ENCODE peak calls at places on chromosomes 16 and 17, in ten cellular contexts. One of them, this sample, is unnamed.

GRCh38 chr16:55515110-55515509 is 6.2 kb downstream of the LPCAT2 start:
- DNase-seq in central memory CD4-positive, alpha-beta T cell: no peak
- DNase-seq in anterior cingulate cortex: no peak
- DNase-seq in AG08396: no peak
- DNase-seq in HCEC 1CT: peak; percentile 48
- DNase-seq in RCC 7860: peak; percentile 69
- DNase-seq in EL: peak; percentile 49
- DNase-seq in endodermal cell: no peak
- DNase-seq in cardiac fibroblast: no peak
- DNase-seq in psoas muscle: no peak
- DNase-seq in this sample: no peak

GRCh38 chr17:6682339-6682738 is 30.8 kb downstream of the C17orf100 start:
- DNase-seq in central memory CD4-positive, alpha-beta T cell: no peak
- DNase-seq in anterior cingulate cortex: no peak
- DNase-seq in AG08396: no peak
- DNase-seq in HCEC 1CT: no peak
- DNase-seq in RCC 7860: no peak
- DNase-seq in EL: no peak
- DNase-seq in endodermal cell: no peak
- DNase-seq in cardiac fibroblast: no peak
- DNase-seq in psoas muscle: no peak
- DNase-seq in this sample: no peak

GRCh38 chr16:1494129-1494640 is 1.0 kb downstream of the TELO2 start:
- DNase-seq in central memory CD4-positive, alpha-beta T cell: no peak
- DNase-seq in anterior cingulate cortex: no peak
- DNase-seq in AG08396: peak; percentile 94
- DNase-seq in HCEC 1CT: peak; percentile 67
- DNase-seq in RCC 7860: peak; percentile 46
- DNase-seq in EL: peak; percentile 76
- DNase-seq in endodermal cell: peak; percentile 84
- DNase-seq in cardiac fibroblast: peak; percentile 90
- DNase-seq in psoas muscle: peak; percentile 86
- DNase-seq in this sample: peak; percentile 83

GRCh38 chr17:43212641-43213490 is 1.2 kb downstream of the TMEM106A start:
- DNase-seq in central memory CD4-positive, alpha-beta T cell: no peak
- DNase-seq in anterior cingulate cortex: no peak
- DNase-seq in AG08396: no peak
- DNase-seq in HCEC 1CT: no peak
- DNase-seq in RCC 7860: no peak
- DNase-seq in EL: no peak
- DNase-seq in endodermal cell: no peak
- DNase-seq in cardiac fibroblast: no peak
- DNase-seq in psoas muscle: no peak
- DNase-seq in this sample: no peak

GRCh38 chr16:67967183-67967955 is 1.1 kb downstream of the SLC12A4 start:
- DNase-seq in central memory CD4-positive, alpha-beta T cell: no peak
- DNase-seq in anterior cingulate cortex: no peak
- DNase-seq in AG08396: no peak
- DNase-seq in HCEC 1CT: peak; percentile 30
- DNase-seq in RCC 7860: peak; percentile 25
- DNase-seq in EL: peak; percentile 45
- DNase-seq in endodermal cell: peak; percentile 70
- DNase-seq in cardiac fibroblast: no peak
- DNase-seq in psoas muscle: no peak
- DNase-seq in this sample: no peak

GRCh38 chr16:61929801-61930200 is 106.4 kb downstream of the CDH8 start:
- DNase-seq in central memory CD4-positive, alpha-beta T cell: no peak
- DNase-seq in anterior cingulate cortex: no peak
- DNase-seq in AG08396: no peak
- DNase-seq in HCEC 1CT: no peak
- DNase-seq in RCC 7860: no peak
- DNase-seq in EL: no peak
- DNase-seq in endodermal cell: no peak
- DNase-seq in cardiac fibroblast: no peak
- DNase-seq in psoas muscle: no peak
- DNase-seq in this sample: no peak

GRCh38 chr16:3879258-3879886 is 1.1 kb downstream of the CREBBP start:
- DNase-seq in central memory CD4-positive, alpha-beta T cell: no peak
- DNase-seq in anterior cingulate cortex: no peak
- DNase-seq in AG08396: no peak
- DNase-seq in HCEC 1CT: no peak
- DNase-seq in RCC 7860: no peak
- DNase-seq in EL: no peak
- DNase-seq in endodermal cell: peak; percentile 62
- DNase-seq in cardiac fibroblast: peak; percentile 27
- DNase-seq in psoas muscle: peak; percentile 71
- DNase-seq in this sample: no peak

GRCh38 chr16:87851601-87852000 is 17.7 kb downstream of the SLC7A5 start:
- DNase-seq in central memory CD4-positive, alpha-beta T cell: no peak
- DNase-seq in anterior cingulate cortex: no peak
- DNase-seq in AG08396: no peak
- DNase-seq in HCEC 1CT: no peak
- DNase-seq in RCC 7860: no peak
- DNase-seq in EL: no peak
- DNase-seq in endodermal cell: peak; percentile 85
- DNase-seq in cardiac fibroblast: no peak
- DNase-seq in psoas muscle: peak; percentile 58
- DNase-seq in this sample: no peak

GRCh38 chr17:79990051-79990592 is 45.5 kb downstream of the TBC1D16 start:
- DNase-seq in central memory CD4-positive, alpha-beta T cell: no peak
- DNase-seq in anterior cingulate cortex: no peak
- DNase-seq in AG08396: no peak
- DNase-seq in HCEC 1CT: no peak
- DNase-seq in RCC 7860: no peak
- DNase-seq in EL: no peak
- DNase-seq in endodermal cell: no peak
- DNase-seq in cardiac fibroblast: no peak
- DNase-seq in psoas muscle: no peak
- DNase-seq in this sample: no peak

GRCh38 chr16:4685776-4686496 is 7.4 kb upstream of the NUDT16L1 start:
- DNase-seq in central memory CD4-positive, alpha-beta T cell: no peak
- DNase-seq in anterior cingulate cortex: no peak
- DNase-seq in AG08396: no peak
- DNase-seq in HCEC 1CT: no peak
- DNase-seq in RCC 7860: no peak
- DNase-seq in EL: no peak
- DNase-seq in endodermal cell: no peak
- DNase-seq in cardiac fibroblast: no peak
- DNase-seq in psoas muscle: peak; percentile 52
- DNase-seq in this sample: no peak

GRCh38 chr17:16273929-16274339 is 56.9 kb downstream of the PIGL start:
- DNase-seq in central memory CD4-positive, alpha-beta T cell: no peak
- DNase-seq in anterior cingulate cortex: no peak
- DNase-seq in AG08396: no peak
- DNase-seq in HCEC 1CT: no peak
- DNase-seq in RCC 7860: no peak
- DNase-seq in EL: no peak
- DNase-seq in endodermal cell: no peak
- DNase-seq in cardiac fibroblast: no peak
- DNase-seq in psoas muscle: no peak
- DNase-seq in this sample: no peak

GRCh38 chr17:61414141-61414935 is 14.7 kb downstream of the TBX2 start:
- DNase-seq in central memory CD4-positive, alpha-beta T cell: no peak
- DNase-seq in anterior cingulate cortex: no peak
- DNase-seq in AG08396: peak; percentile 72
- DNase-seq in HCEC 1CT: no peak
- DNase-seq in RCC 7860: no peak
- DNase-seq in EL: no peak
- DNase-seq in endodermal cell: peak; percentile 51
- DNase-seq in cardiac fibroblast: peak; percentile 49
- DNase-seq in psoas muscle: no peak
- DNase-seq in this sample: no peak

GRCh38 chr17:27362909-27363308 is 69.0 kb downstream of the WSB1 start:
- DNase-seq in central memory CD4-positive, alpha-beta T cell: no peak
- DNase-seq in anterior cingulate cortex: no peak
- DNase-seq in AG08396: no peak
- DNase-seq in HCEC 1CT: no peak
- DNase-seq in RCC 7860: no peak
- DNase-seq in EL: no peak
- DNase-seq in endodermal cell: no peak
- DNase-seq in cardiac fibroblast: no peak
- DNase-seq in psoas muscle: no peak
- DNase-seq in this sample: no peak

GRCh38 chr17:689556-690247 is 24.9 kb downstream of the VPS53 start:
- DNase-seq in central memory CD4-positive, alpha-beta T cell: no peak
- DNase-seq in anterior cingulate cortex: no peak
- DNase-seq in AG08396: no peak
- DNase-seq in HCEC 1CT: no peak
- DNase-seq in RCC 7860: no peak
- DNase-seq in EL: no peak
- DNase-seq in endodermal cell: no peak
- DNase-seq in cardiac fibroblast: no peak
- DNase-seq in psoas muscle: no peak
- DNase-seq in this sample: no peak

GRCh38 chr16:89610108-89610453 is 3.4 kb upstream of the DPEP1 start:
- DNase-seq in central memory CD4-positive, alpha-beta T cell: no peak
- DNase-seq in anterior cingulate cortex: no peak
- DNase-seq in AG08396: no peak
- DNase-seq in HCEC 1CT: no peak
- DNase-seq in RCC 7860: no peak
- DNase-seq in EL: no peak
- DNase-seq in endodermal cell: no peak
- DNase-seq in cardiac fibroblast: no peak
- DNase-seq in psoas muscle: no peak
- DNase-seq in this sample: no peak

GRCh38 chr17:82924812-82925211 is 85.0 kb upstream of the ZNF750 start:
- DNase-seq in central memory CD4-positive, alpha-beta T cell: no peak
- DNase-seq in anterior cingulate cortex: no peak
- DNase-seq in AG08396: no peak
- DNase-seq in HCEC 1CT: no peak
- DNase-seq in RCC 7860: no peak
- DNase-seq in EL: no peak
- DNase-seq in endodermal cell: no peak
- DNase-seq in cardiac fibroblast: no peak
- DNase-seq in psoas muscle: peak; percentile 26
- DNase-seq in this sample: no peak

GRCh38 chr17:50081757-50082156 is 13.4 kb upstream of the PDK2 start:
- DNase-seq in central memory CD4-positive, alpha-beta T cell: no peak
- DNase-seq in anterior cingulate cortex: no peak
- DNase-seq in AG08396: no peak
- DNase-seq in HCEC 1CT: no peak
- DNase-seq in RCC 7860: no peak
- DNase-seq in EL: no peak
- DNase-seq in endodermal cell: no peak
- DNase-seq in cardiac fibroblast: no peak
- DNase-seq in psoas muscle: no peak
- DNase-seq in this sample: no peak

GRCh38 chr17:62662855-62663254 is 35.4 kb downstream of the MRC2 start:
- DNase-seq in central memory CD4-positive, alpha-beta T cell: no peak
- DNase-seq in anterior cingulate cortex: no peak
- DNase-seq in AG08396: no peak
- DNase-seq in HCEC 1CT: no peak
- DNase-seq in RCC 7860: no peak
- DNase-seq in EL: no peak
- DNase-seq in endodermal cell: no peak
- DNase-seq in cardiac fibroblast: no peak
- DNase-seq in psoas muscle: no peak
- DNase-seq in this sample: peak; percentile 51

GRCh38 chr17:32127156-32127897 is 15.0 kb upstream of the RHOT1 start:
- DNase-seq in central memory CD4-positive, alpha-beta T cell: peak; percentile 81
- DNase-seq in anterior cingulate cortex: peak; percentile 74
- DNase-seq in AG08396: peak; percentile 84
- DNase-seq in HCEC 1CT: peak; percentile 75
- DNase-seq in RCC 7860: peak; percentile 53
- DNase-seq in EL: peak; percentile 94
- DNase-seq in endodermal cell: peak; percentile 86
- DNase-seq in cardiac fibroblast: peak; percentile 77
- DNase-seq in psoas muscle: peak; percentile 88
- DNase-seq in this sample: peak; percentile 72

GRCh38 chr17:41406205-41406604 is 8.8 kb upstream of the KRT31 start:
- DNase-seq in central memory CD4-positive, alpha-beta T cell: no peak
- DNase-seq in anterior cingulate cortex: no peak
- DNase-seq in AG08396: no peak
- DNase-seq in HCEC 1CT: no peak
- DNase-seq in RCC 7860: no peak
- DNase-seq in EL: no peak
- DNase-seq in endodermal cell: peak; percentile 67
- DNase-seq in cardiac fibroblast: no peak
- DNase-seq in psoas muscle: no peak
- DNase-seq in this sample: no peak

GRCh38 chr17:59311051-59311468 is 20.4 kb upstream of the YPEL2 start:
- DNase-seq in central memory CD4-positive, alpha-beta T cell: peak; percentile 52
- DNase-seq in anterior cingulate cortex: peak; percentile 22
- DNase-seq in AG08396: peak; percentile 69
- DNase-seq in HCEC 1CT: peak; percentile 56
- DNase-seq in RCC 7860: peak; percentile 56
- DNase-seq in EL: peak; percentile 69
- DNase-seq in endodermal cell: peak; percentile 83
- DNase-seq in cardiac fibroblast: peak; percentile 69
- DNase-seq in psoas muscle: no peak
- DNase-seq in this sample: peak; percentile 27

GRCh38 chr17:69874220-69874670 is 200.8 kb upstream of the KCNJ16 start:
- DNase-seq in central memory CD4-positive, alpha-beta T cell: no peak
- DNase-seq in anterior cingulate cortex: no peak
- DNase-seq in AG08396: peak; percentile 21
- DNase-seq in HCEC 1CT: peak; percentile 89
- DNase-seq in RCC 7860: peak; percentile 21
- DNase-seq in EL: peak; percentile 94
- DNase-seq in endodermal cell: no peak
- DNase-seq in cardiac fibroblast: peak; percentile 93
- DNase-seq in psoas muscle: no peak
- DNase-seq in this sample: peak; percentile 45

GRCh38 chr17:42463976-42464400 is 5.3 kb downstream of the ATP6V0A1 start:
- DNase-seq in central memory CD4-positive, alpha-beta T cell: no peak
- DNase-seq in anterior cingulate cortex: no peak
- DNase-seq in AG08396: no peak
- DNase-seq in HCEC 1CT: no peak
- DNase-seq in RCC 7860: peak; percentile 54
- DNase-seq in EL: no peak
- DNase-seq in endodermal cell: no peak
- DNase-seq in cardiac fibroblast: no peak
- DNase-seq in psoas muscle: no peak
- DNase-seq in this sample: no peak

GRCh38 chr17:7997186-7997585 is 5.2 kb upstream of the GUCY2D start:
- DNase-seq in central memory CD4-positive, alpha-beta T cell: no peak
- DNase-seq in anterior cingulate cortex: no peak
- DNase-seq in AG08396: peak; percentile 36
- DNase-seq in HCEC 1CT: peak; percentile 29
- DNase-seq in RCC 7860: peak; percentile 12
- DNase-seq in EL: peak; percentile 38
- DNase-seq in endodermal cell: peak; percentile 90
- DNase-seq in cardiac fibroblast: peak; percentile 65
- DNase-seq in psoas muscle: no peak
- DNase-seq in this sample: no peak

GRCh38 chr16:85637061-85637807 is 24.1 kb downstream of the GSE1 start:
- DNase-seq in central memory CD4-positive, alpha-beta T cell: no peak
- DNase-seq in anterior cingulate cortex: no peak
- DNase-seq in AG08396: no peak
- DNase-seq in HCEC 1CT: no peak
- DNase-seq in RCC 7860: no peak
- DNase-seq in EL: no peak
- DNase-seq in endodermal cell: no peak
- DNase-seq in cardiac fibroblast: no peak
- DNase-seq in psoas muscle: no peak
- DNase-seq in this sample: no peak

GRCh38 chr17:7922499-7923289 is 6.6 kb upstream of the RNF227 start:
- DNase-seq in central memory CD4-positive, alpha-beta T cell: peak; percentile 76
- DNase-seq in anterior cingulate cortex: peak; percentile 71
- DNase-seq in AG08396: peak; percentile 83
- DNase-seq in HCEC 1CT: peak; percentile 67
- DNase-seq in RCC 7860: no peak
- DNase-seq in EL: peak; percentile 64
- DNase-seq in endodermal cell: peak; percentile 96
- DNase-seq in cardiac fibroblast: peak; percentile 88
- DNase-seq in psoas muscle: peak; percentile 91
- DNase-seq in this sample: peak; percentile 82

GRCh38 chr16:57620316-57621231 is 7.9 kb upstream of the ADGRG1 start:
- DNase-seq in central memory CD4-positive, alpha-beta T cell: no peak
- DNase-seq in anterior cingulate cortex: no peak
- DNase-seq in AG08396: no peak
- DNase-seq in HCEC 1CT: no peak
- DNase-seq in RCC 7860: no peak
- DNase-seq in EL: no peak
- DNase-seq in endodermal cell: peak; percentile 73
- DNase-seq in cardiac fibroblast: no peak
- DNase-seq in psoas muscle: peak; percentile 48
- DNase-seq in this sample: no peak

GRCh38 chr17:44920565-44920940 is 5.3 kb upstream of the GFAP start:
- DNase-seq in central memory CD4-positive, alpha-beta T cell: no peak
- DNase-seq in anterior cingulate cortex: no peak
- DNase-seq in AG08396: no peak
- DNase-seq in HCEC 1CT: no peak
- DNase-seq in RCC 7860: no peak
- DNase-seq in EL: no peak
- DNase-seq in endodermal cell: peak; percentile 71
- DNase-seq in cardiac fibroblast: no peak
- DNase-seq in psoas muscle: no peak
- DNase-seq in this sample: no peak

This sample was measured in fibroblast of gingiva.